ENCODE peak calls at places on chromosomes 13 and 19, in seven cellular contexts. K is brain microvascular endothelial cell, T is activated T-cell treated with anti-CD3 and anti-CD28 coated beads for 4 hours, H is pancreas, O is tibial nerve, G is non-pigmented ciliary epithelial cell, U is NCI-H146. E is an unnamed sample.

GRCh38 chr13:43785681-43786471 is 896 bp downstream of the ENOX1 start:
- DNase-seq in H (peak; percentile 81), G (no peak), O (peak; percentile 51), T (no peak), K (peak; percentile 73), U (peak; percentile 90), E (peak; percentile 24)

GRCh38 chr19:53076984-53077383 is 26.2 kb downstream of the ZNF160 start:
- DNase-seq in G (no peak), T (no peak), O (no peak), K (peak; percentile 60), H (no peak), U (peak; percentile 49), E (no peak)

GRCh38 chr19:19561946-19562664 is 24.0 kb downstream of the CILP2 start:
- DNase-seq in H (no peak), O (no peak), G (no peak), K (no peak), T (no peak), U (no peak), E (no peak)

GRCh38 chr19:46513461-46514236 is 18.0 kb upstream of the PNMA8B start:
- DNase-seq in T (peak; percentile 78), O (peak; percentile 42), G (no peak), H (peak; percentile 29), U (peak; percentile 53), K (peak; percentile 47), E (peak; percentile 38)

GRCh38 chr13:97975280-97975850 is 21.9 kb downstream of the IPO5 start:
- DNase-seq in H (no peak), O (no peak), T (no peak), K (no peak), G (no peak), U (no peak), E (no peak)

GRCh38 chr13:47426126-47426849 is 529.4 kb upstream of the HTR2A start:
- DNase-seq in K (peak; percentile 60), H (no peak), O (no peak), U (no peak), T (no peak), G (no peak), E (no peak)

GRCh38 chr19:42422576-42423461 is 4.4 kb downstream of the LIPE start:
- DNase-seq in T (peak; percentile 16), O (no peak), H (no peak), G (no peak), K (no peak), U (peak; percentile 83), E (peak; percentile 62)

GRCh38 chr19:3664879-3665642 is 35.2 kb downstream of the PIP5K1C start:
- DNase-seq in U (no peak), H (no peak), K (no peak), T (no peak), O (no peak), G (no peak), E (no peak)

GRCh38 chr19:10661946-10662345 is 7.8 kb downstream of the ILF3 start:
- DNase-seq in G (no peak), T (no peak), U (no peak), K (no peak), H (no peak), O (no peak), E (no peak)